ENCODE peak calls at places on chromosome 7, in six cellular contexts. J is transverse colon, I is kidney glomerular epithelial cell, F is HCEC 1CT, C is HT-29, K is AG10803. L is an unnamed sample.

GRCh38 chr7:95611224-95611623 is 14.9 kb upstream of the PDK4 start:
- DNase-seq in J (no peak), I (no peak), F (no peak), C (no peak), K (no peak), L (no peak)

GRCh38 chr7:7761340-7761973 is 43.0 kb upstream of the RPA3 start:
- DNase-seq in J (no peak), I (peak), F (peak), C (peak), K (peak), L (peak)

GRCh38 chr7:94941844-94942632 is 34.6 kb downstream of the PPP1R9A start:
- DNase-seq in J (no peak), I (no peak), F (no peak), C (no peak), K (no peak), L (no peak)

GRCh38 chr7:51477819-51478218 is 161.2 kb upstream of the COBL start:
- DNase-seq in J (no peak), I (no peak), F (no peak), C (no peak), K (no peak), L (no peak)

GRCh38 chr7:155020996-155021395 is 18.1 kb upstream of the PAXIP1 start:
- DNase-seq in J (no peak), I (no peak), F (peak), C (no peak), K (no peak), L (no peak)

GRCh38 chr7:11452491-11452890 is 379.5 kb downstream of the THSD7A start:
- DNase-seq in J (no peak), I (no peak), F (no peak), C (no peak), K (no peak), L (no peak)

GRCh38 chr7:2754912-2755311 is 66.9 kb downstream of the AMZ1 start:
- DNase-seq in J (no peak), I (no peak), F (no peak), C (no peak), K (no peak), L (no peak)

GRCh38 chr7:92707435-92707834 is 117.2 kb upstream of the FAM133B start:
- DNase-seq in J (no peak), I (no peak), F (no peak), C (no peak), K (no peak), L (no peak)

GRCh38 chr7:44956157-44956766 is 22.6 kb downstream of the MYO1G start:
- DNase-seq in J (no peak), I (no peak), F (no peak), C (no peak), K (no peak), L (no peak)

GRCh38 chr7:37141742-37142141 is 306.9 kb downstream of the ELMO1 start:
- DNase-seq in J (no peak), I (peak), F (no peak), C (peak), K (no peak), L (no peak)

GRCh38 chr7:137417464-137417863 is 73.9 kb upstream of the PTN start:
- DNase-seq in J (no peak), I (no peak), F (no peak), C (no peak), K (no peak), L (no peak)

GRCh38 chr7:1673581-1674102 is 3.6 kb downstream of the ELFN1 start:
- DNase-seq in J (no peak), I (no peak), F (no peak), C (no peak), K (no peak), L (no peak)

GRCh38 chr7:101239191-101239950 is 1.8 kb upstream of the CLDN15 start:
- DNase-seq in J (no peak), I (no peak), F (no peak), C (no peak), K (no peak), L (no peak)

GRCh38 chr7:150502519-150502918 is 12.2 kb upstream of the GIMAP7 start:
- DNase-seq in J (no peak), I (no peak), F (no peak), C (no peak), K (no peak), L (no peak)

GRCh38 chr7:139488810-139489209 is 5.3 kb upstream of the KLRG2 start:
- DNase-seq in J (no peak), I (peak), F (no peak), C (no peak), K (no peak), L (no peak)

GRCh38 chr7:29401827-29402226 is 161.8 kb upstream of the PRR15 start:
- DNase-seq in J (no peak), I (no peak), F (no peak), C (no peak), K (no peak), L (no peak)

GRCh38 chr7:131075406-131075805 is 252.3 kb upstream of the MKLN1 start:
- DNase-seq in J (no peak), I (no peak), F (no peak), C (no peak), K (no peak), L (no peak)

GRCh38 chr7:107660381-107661080 is at the start of gene SLC26A4:
- DNase-seq in J (no peak), I (no peak), F (no peak), C (no peak), K (no peak), L (peak)

GRCh38 chr7:91276909-91277308 is 12.7 kb downstream of the FZD1 start:
- DNase-seq in J (no peak), I (no peak), F (no peak), C (no peak), K (no peak), L (no peak)

GRCh38 chr7:112869111-112869774 is 79.0 kb upstream of the TMEM168 start:
- DNase-seq in J (peak), I (peak), F (peak), C (peak), K (no peak), L (peak)